ENCODE peak calls at places on chromosomes 16 and 17, in eight cellular contexts. F is activated gamma-delta T cell treated with anti-CD3 and anti-CD28 coated beads, Interleukin-2, amount 50 U/mL, for 16 hours; L is amygdala; W is NCI-H345; K is GM12865; Q is mesendoderm; A is COR-L47; X is ELR. J is an unnamed sample.

GRCh38 chr17:40550608-40551007 is 14.7 kb downstream of the CCR7 start:
- DNase-seq in X (peak; percentile 73), W (no peak), A (no peak), Q (no peak), K (no peak), F (no peak), L (no peak), J (no peak)

GRCh38 chr16:68447721-68448359 is 468 bp downstream of the SMPD3 start:
- DNase-seq in X (no peak), Q (no peak), W (peak; percentile 38), K (no peak), F (no peak), L (no peak), A (no peak), J (no peak)

GRCh38 chr17:32953062-32953461 is 25.1 kb downstream of the TMEM98 start:
- DNase-seq in W (no peak), X (no peak), L (no peak), F (no peak), K (no peak), A (no peak), Q (no peak), J (no peak)

GRCh38 chr17:17876959-17877547 is 40.3 kb upstream of the SREBF1 start:
- DNase-seq in L (no peak), X (no peak), W (no peak), A (no peak), Q (no peak), K (no peak), F (no peak), J (no peak)

GRCh38 chr16:47592232-47592631 is 131.1 kb downstream of the PHKB start:
- DNase-seq in A (no peak), W (no peak), L (no peak), F (no peak), K (no peak), Q (no peak), X (no peak), J (no peak)

GRCh38 chr17:37676115-37676925 is 33.1 kb upstream of the DDX52 start:
- DNase-seq in K (no peak), F (no peak), W (no peak), Q (no peak), L (no peak), X (peak; percentile 22), A (no peak), J (no peak)

GRCh38 chr17:48311324-48311723 is 118.7 kb downstream of the SKAP1 start:
- DNase-seq in W (no peak), L (no peak), F (no peak), K (no peak), A (no peak), X (no peak), Q (no peak), J (no peak)

GRCh38 chr17:45043268-45043681 is 8.2 kb downstream of the DCAKD start:
- DNase-seq in Q (no peak), A (no peak), L (no peak), X (no peak), F (no peak), K (no peak), W (no peak), J (no peak)

J was measured in activated CD4-positive, alpha-beta memory T cell treated with anti-CD3 and anti-CD28 coated beads, Interleukin-2, amount 10 ng/mL, durations not matched to agents 7 days and 5 days.